ENCODE peak calls at places on chromosomes 3 and 15, in six cellular contexts. L is foreskin fibroblast, C is GM12864, B is B cell, P is neural progenitor cell, U is ascending aorta. J is an unnamed sample.

GRCh38 chr3:104886220-104886995 is 480.3 kb upstream of the ALCAM start:
- DNase-seq in L (peak), U (no peak), C (no peak), B (no peak), P (no peak), J (no peak)

GRCh38 chr3:15181964-15182363 is 24.1 kb upstream of the CAPN7 start:
- DNase-seq in L (no peak), C (no peak), U (no peak), P (no peak), B (no peak), J (no peak)

GRCh38 chr3:48655586-48655985 is 7.1 kb downstream of the CELSR3 start:
- DNase-seq in C (no peak), L (peak), B (peak), U (no peak), P (no peak), J (no peak)

GRCh38 chr3:50316657-50317242 is 5.8 kb downstream of the HYAL2 start:
- DNase-seq in L (no peak), C (no peak), B (peak), U (no peak), P (no peak), J (no peak)

GRCh38 chr15:39413558-39413957 is 167.3 kb upstream of the THBS1 start:
- DNase-seq in P (no peak), L (peak), C (no peak), B (no peak), U (no peak), J (peak)

GRCh38 chr15:30885814-30886213 is 17.9 kb upstream of the FAN1 start:
- DNase-seq in P (peak), B (no peak), L (peak), U (no peak), C (no peak), J (no peak)

GRCh38 chr3:41247055-41247454 is 47.8 kb downstream of the CTNNB1 start:
- DNase-seq in B (no peak), U (no peak), P (no peak), L (no peak), C (no peak), J (no peak)

GRCh38 chr3:45010718-45011355 is 15.3 kb upstream of the CLEC3B start:
- DNase-seq in P (no peak), U (no peak), B (no peak), C (no peak), L (peak), J (no peak)

GRCh38 chr3:48571938-48572337 is 8.4 kb upstream of the UCN2 start:
- DNase-seq in U (no peak), P (no peak), L (no peak), B (no peak), C (no peak), J (no peak)

GRCh38 chr15:25093455-25094029 is 138.8 kb downstream of the SNRPN start:
- DNase-seq in C (no peak), L (no peak), B (no peak), P (no peak), U (no peak), J (no peak)

GRCh38 chr3:85726241-85726640 is 767.5 kb downstream of the CADM2 start:
- DNase-seq in P (no peak), U (no peak), L (peak), C (no peak), B (no peak), J (no peak)

DNA sequence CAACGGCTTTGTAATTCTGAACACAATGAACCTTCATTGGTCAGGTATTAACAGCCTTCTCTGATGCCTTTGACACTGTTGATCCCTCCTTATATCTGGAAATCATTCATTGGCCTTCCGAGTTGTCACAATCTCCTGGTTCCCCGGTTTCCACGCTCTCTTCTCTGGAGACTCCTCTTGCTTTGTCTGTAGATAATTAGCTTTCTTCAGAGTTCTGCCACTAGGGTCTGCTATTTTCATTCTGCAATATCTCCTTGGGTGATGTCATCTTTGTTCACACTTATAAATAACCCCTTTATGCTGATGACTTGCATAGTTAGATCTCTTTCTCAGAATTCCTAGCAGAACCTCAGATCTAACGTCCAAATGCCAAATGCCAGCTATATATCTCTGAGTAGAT is 583.8 kb upstream of the ZNF717 start:
- DNase-seq in U (no peak), L (peak), C (no peak), P (no peak), B (no peak), J (no peak)
- TF ChIP-seq CTCF in U (no peak), L (no peak), C (no peak), P (peak), B (no peak), J (no peak)

GRCh38 chr3:32420138-32420981 is 28.7 kb downstream of the CMTM7 start:
- DNase-seq in U (no peak), P (peak), C (no peak), L (peak), B (peak), J (peak)
- TF ChIP-seq CTCF in U (no peak), P (peak), C (peak), L (no peak), B (no peak), J (no peak)

GRCh38 chr3:178152988-178153387 is 383.2 kb upstream of the KCNMB2 start:
- DNase-seq in L (no peak), P (no peak), B (no peak), C (no peak), U (no peak), J (no peak)

GRCh38 chr3:178146406-178146831 is 389.8 kb upstream of the KCNMB2 start:
- DNase-seq in L (no peak), C (no peak), P (peak), U (no peak), B (no peak), J (no peak)

GRCh38 chr3:178155521-178155920 is 380.7 kb upstream of the KCNMB2 start:
- DNase-seq in B (no peak), U (no peak), C (no peak), L (no peak), P (peak), J (no peak)

DNA sequence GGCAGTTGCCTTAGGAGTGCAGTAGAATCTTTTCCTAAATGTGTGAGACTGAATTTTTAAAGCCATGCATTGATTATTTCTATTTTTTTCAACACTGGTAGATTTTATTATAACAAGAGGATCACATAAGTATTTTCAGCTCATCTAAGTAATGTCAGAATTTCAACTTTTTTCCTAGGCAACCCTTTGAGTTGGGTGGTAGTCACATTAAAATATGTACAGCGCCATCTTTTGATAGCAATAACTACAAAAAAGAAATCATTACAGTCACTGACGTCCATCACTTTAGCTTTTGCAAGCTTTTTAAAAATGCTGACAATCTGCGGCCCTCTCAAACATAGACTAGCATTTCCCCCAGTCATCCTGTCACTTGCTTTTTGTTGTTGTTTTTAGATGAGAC is 384.2 kb upstream of the KCNMB2 start:
- DNase-seq in B (no peak), L (no peak), U (no peak), C (no peak), P (no peak), J (no peak)
- TF ChIP-seq CTCF in B (no peak), L (no peak), U (no peak), C (no peak), P (no peak), J (no peak)

DNA sequence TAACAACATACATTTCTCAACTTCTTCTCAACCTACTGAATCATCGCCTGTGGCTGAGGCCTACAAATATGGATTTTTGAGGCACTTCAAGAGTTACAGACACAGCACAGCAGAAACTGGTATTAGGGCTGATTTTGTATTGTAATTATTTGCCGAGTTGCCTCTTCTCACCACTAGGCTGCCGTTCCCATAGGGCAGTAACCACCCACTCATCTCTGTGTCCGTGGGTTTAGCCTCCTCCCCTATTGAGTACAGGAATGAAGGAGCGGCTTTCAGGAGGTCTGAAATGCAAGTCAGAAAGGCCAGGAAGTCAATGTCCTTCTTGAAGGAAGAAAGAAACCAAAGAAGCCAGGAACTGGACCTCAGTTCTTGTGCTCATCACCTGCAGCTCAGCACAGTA is 220.8 kb downstream of the MTHFS start:
- DNase-seq in L (no peak), C (no peak), U (no peak), B (no peak), P (no peak), J (no peak)
- TF ChIP-seq CTCF in L (no peak), C (peak), U (no peak), B (no peak), P (no peak), J (no peak)

GRCh38 chr3:191383104-191383503 is 52.8 kb upstream of the UTS2B start:
- DNase-seq in L (no peak), P (no peak), B (no peak), C (no peak), U (no peak), J (no peak)
- TF ChIP-seq CTCF in L (no peak), P (no peak), B (no peak), C (no peak), U (no peak), J (no peak)